ENCODE peak calls at places on chromosomes 3 and 15, in four cellular contexts. M is aorta; Y is left lung; C is CD4-positive, alpha-beta memory T cell. A is an unnamed sample.

GRCh38 chr3:99708207-99708745 is 69.9 kb downstream of the COL8A1 start:
- DNase-seq in Y (no peak), C (no peak), M (no peak), A (no peak)

GRCh38 chr15:28892789-28893610 is 7.2 kb downstream of the APBA2 start:
- DNase-seq in C (no peak), Y (no peak), M (peak; percentile 36), A (no peak)

GRCh38 chr3:41362638-41363559 is 163.6 kb downstream of the CTNNB1 start:
- DNase-seq in C (no peak), Y (no peak), M (no peak), A (no peak)

GRCh38 chr3:178966299-178967183 is 105.1 kb downstream of the ZMAT3 start:
- DNase-seq in Y (no peak), M (no peak), C (no peak), A (no peak)

GRCh38 chr3:9955067-9955502 is 2.9 kb upstream of the PRRT3 start:
- DNase-seq in Y (no peak), C (no peak), M (peak; percentile 56), A (no peak)

GRCh38 chr3:66398228-66399025 is 102.4 kb downstream of the LRIG1 start:
- DNase-seq in C (no peak), M (no peak), Y (no peak), A (no peak)

GRCh38 chr15:82021992-82022391 is 23.8 kb downstream of the MEX3B start:
- DNase-seq in M (no peak), Y (no peak), C (no peak), A (no peak)

GRCh38 chr3:23810342-23811116 is 4.8 kb downstream of the UBE2E1 start:
- DNase-seq in M (peak; percentile 90), C (peak; percentile 44), Y (peak; percentile 52), A (peak; percentile 13)

GRCh38 chr3:52683611-52684010 is 2.1 kb downstream of the PBRM1 start:
- DNase-seq in M (peak; percentile 79), Y (peak; percentile 75), C (no peak), A (no peak)

GRCh38 chr3:113953677-113954076 is 5.9 kb downstream of the ZDHHC23 start:
- DNase-seq in Y (no peak), C (no peak), M (no peak), A (no peak)

GRCh38 chr3:143972495-143973351 is 1.1 kb downstream of the DIPK2A start:
- DNase-seq in M (peak; percentile 90), Y (peak; percentile 89), C (peak; percentile 82), A (peak; percentile 55)

GRCh38 chr3:197512691-197513571 is 42.8 kb downstream of the BDH1 start:
- DNase-seq in C (no peak), Y (no peak), M (peak; percentile 70), A (no peak)

GRCh38 chr3:47884603-47885002 is 81.7 kb downstream of the DHX30 start:
- DNase-seq in C (no peak), Y (no peak), M (no peak), A (no peak)

GRCh38 chr15:71397377-71397776 is 282.1 kb downstream of the THSD4 start:
- DNase-seq in M (no peak), Y (peak; percentile 42), C (no peak), A (no peak)

GRCh38 chr15:70121656-70122297 is 24.1 kb upstream of the TLE3 start:
- DNase-seq in C (no peak), Y (no peak), M (peak; percentile 86), A (no peak)

GRCh38 chr3:160473978-160474377 is 24.4 kb upstream of the TRIM59 start:
- DNase-seq in M (no peak), C (no peak), Y (no peak), A (no peak)

GRCh38 chr3:118960876-118961275 is 73.8 kb downstream of the IGSF11 start:
- DNase-seq in Y (no peak), M (no peak), C (no peak), A (no peak)

GRCh38 chr15:79960502-79961217 is 10.3 kb downstream of the BCL2A1 start:
- DNase-seq in C (no peak), M (no peak), Y (no peak), A (no peak)

GRCh38 chr15:75921732-75922703 is 18.3 kb downstream of the FBXO22 start:
- DNase-seq in M (no peak), Y (peak; percentile 37), C (peak; percentile 31), A (no peak)

GRCh38 chr3:134359121-134360010 is 14.9 kb downstream of the AMOTL2 start:
- DNase-seq in Y (peak; percentile 32), C (no peak), M (peak; percentile 73), A (no peak)

GRCh38 chr3:167913218-167913902 is 177.8 kb downstream of the SERPINI1 start:
- DNase-seq in Y (no peak), M (no peak), C (no peak), A (no peak)

GRCh38 chr3:45957606-45958005 is 14.3 kb downstream of the CXCR6 start:
- DNase-seq in M (peak; percentile 44), C (no peak), Y (no peak), A (no peak)

GRCh38 chr3:14175383-14176037 is 2.9 kb downstream of the XPC start:
- DNase-seq in C (peak; percentile 89), Y (no peak), M (no peak), A (peak; percentile 36)

GRCh38 chr15:36356978-36357582 is 222.3 kb upstream of the CDIN1 start:
- DNase-seq in M (no peak), C (no peak), Y (no peak), A (no peak)

GRCh38 chr3:98906230-98906629 is 4.7 kb upstream of the DCBLD2 start:
- DNase-seq in Y (no peak), M (no peak), C (no peak), A (no peak)

GRCh38 chr3:183779896-183780450 is 45.4 kb downstream of the MAP6D1 start:
- DNase-seq in Y (peak; percentile 69), C (no peak), M (no peak), A (no peak)

GRCh38 chr15:44861439-44861910 is 95.0 kb upstream of the TERB2 start:
- DNase-seq in M (no peak), Y (no peak), C (no peak), A (no peak)

GRCh38 chr3:50602675-50603191 is 8.8 kb downstream of the CISH start:
- DNase-seq in M (no peak), C (peak; percentile 6), Y (no peak), A (no peak)

GRCh38 chr3:117035785-117036184 is 326.2 kb downstream of the TUSC7 start:
- DNase-seq in M (no peak), Y (no peak), C (no peak), A (no peak)

GRCh38 chr3:49650651-49651050 is 23.5 kb upstream of the APEH start:
- DNase-seq in M (no peak), Y (no peak), C (no peak), A (no peak)

GRCh38 chr3:142706308-142707127 is 17.3 kb upstream of the TRPC1 start:
- DNase-seq in M (no peak), Y (no peak), C (no peak), A (no peak)

GRCh38 chr3:15261274-15261673 is 55.2 kb downstream of the CAPN7 start:
- DNase-seq in Y (no peak), C (no peak), M (no peak), A (no peak)

GRCh38 chr3:113531826-113532697 is at the start of gene SIDT1:
- DNase-seq in Y (peak; percentile 62), M (no peak), C (peak; percentile 78), A (peak; percentile 46)

DNA sequence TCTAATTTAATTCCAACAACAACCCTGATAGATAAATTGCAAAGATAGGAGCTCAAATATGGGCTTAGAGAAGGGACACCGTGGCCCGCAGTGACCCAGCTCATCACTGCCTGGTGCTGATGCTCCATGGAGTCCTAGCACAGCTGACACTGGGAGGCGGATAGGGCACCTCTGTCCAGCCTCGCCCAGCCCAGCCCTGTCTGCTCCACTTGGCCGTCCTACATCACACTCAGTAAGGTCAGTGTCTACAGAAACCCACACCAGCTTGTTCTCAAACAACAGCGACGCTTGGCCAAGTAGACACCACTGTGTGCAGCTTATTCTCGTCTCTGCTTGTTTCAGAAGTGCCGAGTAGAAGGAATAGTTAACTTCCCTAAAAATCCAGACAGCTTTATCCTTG is 33.9 kb downstream of the GABRB3 start:
- DNase-seq in C (no peak), M (no peak), Y (no peak), A (no peak)
- H3K9me3 ChIP-seq in C (no peaks in the 10 kb centered on the region), M (no peaks in the 10 kb centered on the region), Y (peaks cover 16% of the 10 kb centered on the region), A (no peaks in the 10 kb centered on the region)

GRCh38 chr3:166071-166470 is 30.5 kb upstream of the CHL1 start:
- DNase-seq in C (no peak), Y (no peak), M (no peak), A (no peak)
- H3K9me3 ChIP-seq in C (no peaks in the 10 kb centered on the region), Y (no peaks in the 10 kb centered on the region), M (no peaks in the 10 kb centered on the region), A (no peaks in the 10 kb centered on the region)

GRCh38 chr15:53260647-53261046 is 470.5 kb upstream of the ONECUT1 start:
- DNase-seq in M (no peak), C (no peak), Y (no peak), A (no peak)

GRCh38 chr15:53256457-53256856 is 466.3 kb upstream of the ONECUT1 start:
- DNase-seq in Y (no peak), C (no peak), M (no peak), A (no peak)

GRCh38 chr15:53251523-53251922 is 461.4 kb upstream of the ONECUT1 start:
- DNase-seq in C (no peak), Y (no peak), M (no peak), A (no peak)

GRCh38 chr15:53251998-53252397 is 461.9 kb upstream of the ONECUT1 start:
- DNase-seq in C (peak; percentile 17), M (no peak), Y (no peak), A (no peak)

DNA sequence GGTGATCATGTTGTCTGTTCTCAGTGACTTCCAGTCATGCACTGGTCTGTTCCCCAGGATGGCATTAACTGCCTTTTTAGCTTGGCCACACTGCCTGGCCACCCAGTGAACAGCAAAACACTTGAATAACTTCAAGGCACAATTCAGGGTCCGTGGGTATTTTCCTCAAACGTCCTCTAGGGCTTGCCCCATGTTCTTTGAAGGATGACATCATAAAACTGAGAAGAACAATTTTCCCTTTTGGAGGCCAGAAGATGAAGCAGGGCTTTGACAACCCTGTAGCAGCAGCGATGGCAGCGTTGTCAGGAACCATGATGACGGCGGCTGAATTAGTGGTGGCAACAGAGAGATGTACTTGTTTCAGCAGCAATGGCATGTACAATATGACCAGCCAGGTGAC is 465.9 kb upstream of the ONECUT1 start:
- DNase-seq in Y (no peak), M (no peak), C (no peak), A (no peak)
- H3K9me3 ChIP-seq in Y (no peaks in the 10 kb centered on the region), M (no peaks in the 10 kb centered on the region), C (no peaks in the 10 kb centered on the region), A (no peaks in the 10 kb centered on the region)

GRCh38 chr3:7506606-7507180 is 645.8 kb downstream of the GRM7 start:
- DNase-seq in Y (no peak), M (no peak), C (no peak), A (no peak)

GRCh38 chr3:7504886-7505775 is 644.2 kb downstream of the GRM7 start:
- DNase-seq in C (no peak), M (no peak), Y (no peak), A (no peak)

GRCh38 chr3:7508821-7509220 is 647.9 kb downstream of the GRM7 start:
- DNase-seq in Y (no peak), M (no peak), C (no peak), A (no peak)

GRCh38 chr3:7498722-7499121 is 637.8 kb downstream of the GRM7 start:
- DNase-seq in Y (no peak), M (no peak), C (no peak), A (no peak)

GRCh38 chr3:7503431-7503830 is 642.5 kb downstream of the GRM7 start:
- DNase-seq in M (no peak), Y (no peak), C (no peak), A (no peak)
- H3K9me3 ChIP-seq in M (peaks cover 3% of the 10 kb centered on the region), Y (peaks cover 11% of the 10 kb centered on the region), C (no peaks in the 10 kb centered on the region), A (no peaks in the 10 kb centered on the region)

GRCh38 chr15:26690778-26691177 is 82.1 kb downstream of the GABRB3 start:
- DNase-seq in C (no peak), M (no peak), Y (no peak), A (no peak)
- H3K9me3 ChIP-seq in C (no peaks in the 10 kb centered on the region), M (no peaks in the 10 kb centered on the region), Y (peaks cover 38% of the 10 kb centered on the region), A (no peaks in the 10 kb centered on the region)

A was measured in T-helper 17 cell.